ENCODE peak calls at places on chromosome 19, in four cellular contexts. One of them, this sample, is unnamed.

GRCh38 chr19:7705387-7706187 is 3.7 kb upstream of the FCER2 start:
- DNase-seq in heart left ventricle: peak; percentile 47
- DNase-seq in tibial nerve: peak; percentile 19
- DNase-seq in nephron progenitor cell: no peak
- DNase-seq in this sample: no peak

GRCh38 chr19:2113436-2114211 is 16.9 kb downstream of the IZUMO4 start:
- DNase-seq in tibial nerve: no peak
- DNase-seq in nephron progenitor cell: no peak
- DNase-seq in heart left ventricle: no peak
- DNase-seq in this sample: no peak

GRCh38 chr19:14405380-14405757 is 13.8 kb downstream of the DDX39A start:
- DNase-seq in nephron progenitor cell: no peak
- DNase-seq in heart left ventricle: no peak
- DNase-seq in tibial nerve: no peak
- DNase-seq in this sample: no peak

GRCh38 chr19:19406878-19407639 is 1.6 kb downstream of the GATAD2A start:
- DNase-seq in tibial nerve: no peak
- DNase-seq in heart left ventricle: no peak
- DNase-seq in nephron progenitor cell: no peak
- DNase-seq in this sample: peak; percentile 22

GRCh38 chr19:16778796-16779411 is 50.3 kb upstream of the SIN3B start:
- DNase-seq in heart left ventricle: peak; percentile 20
- DNase-seq in tibial nerve: no peak
- DNase-seq in nephron progenitor cell: peak; percentile 60
- DNase-seq in this sample: peak; percentile 65

GRCh38 chr19:49020931-49021895 is 2.9 kb downstream of the CGB3 start:
- DNase-seq in nephron progenitor cell: peak; percentile 26
- DNase-seq in heart left ventricle: no peak
- DNase-seq in tibial nerve: no peak
- DNase-seq in this sample: no peak

GRCh38 chr19:14120497-14120780 is 2.9 kb upstream of the PRKACA start:
- DNase-seq in nephron progenitor cell: no peak
- DNase-seq in tibial nerve: no peak
- DNase-seq in heart left ventricle: no peak
- DNase-seq in this sample: no peak

GRCh38 chr19:4456566-4456842 is 1.1 kb downstream of the UBXN6 start:
- DNase-seq in tibial nerve: no peak
- DNase-seq in nephron progenitor cell: peak; percentile 41
- DNase-seq in heart left ventricle: no peak
- DNase-seq in this sample: peak; percentile 44

GRCh38 chr19:13260883-13261653 is 110.9 kb downstream of the IER2 start:
- DNase-seq in tibial nerve: no peak
- DNase-seq in heart left ventricle: no peak
- DNase-seq in nephron progenitor cell: no peak
- DNase-seq in this sample: no peak

GRCh38 chr19:2613507-2614295 is 88.8 kb downstream of the GNG7 start:
- DNase-seq in nephron progenitor cell: peak; percentile 58
- DNase-seq in tibial nerve: no peak
- DNase-seq in heart left ventricle: no peak
- DNase-seq in this sample: peak; percentile 60

GRCh38 chr19:13888281-13888680 is 11.3 kb downstream of the NANOS3 start:
- DNase-seq in tibial nerve: no peak
- DNase-seq in heart left ventricle: no peak
- DNase-seq in nephron progenitor cell: no peak
- DNase-seq in this sample: no peak

GRCh38 chr19:55319786-55320185 is 5.4 kb downstream of the TMEM150B start:
- DNase-seq in nephron progenitor cell: peak; percentile 81
- DNase-seq in tibial nerve: no peak
- DNase-seq in heart left ventricle: no peak
- DNase-seq in this sample: peak; percentile 74

GRCh38 chr19:51610576-51610975 is 19.6 kb downstream of the SIGLEC5 start:
- DNase-seq in nephron progenitor cell: no peak
- DNase-seq in heart left ventricle: no peak
- DNase-seq in tibial nerve: no peak
- DNase-seq in this sample: no peak

GRCh38 chr19:38917921-38918491 is 6.0 kb upstream of the CCER2 start:
- DNase-seq in heart left ventricle: no peak
- DNase-seq in tibial nerve: no peak
- DNase-seq in nephron progenitor cell: no peak
- DNase-seq in this sample: peak; percentile 38
- TF ChIP-seq CTCF in heart left ventricle: no peak
- TF ChIP-seq CTCF in tibial nerve: no peak
- TF ChIP-seq CTCF in nephron progenitor cell: no peak
- TF ChIP-seq CTCF in this sample: no peak

GRCh38 chr19:11693505-11694499 is 44.9 kb downstream of the ZNF823 start:
- DNase-seq in tibial nerve: no peak
- DNase-seq in nephron progenitor cell: no peak
- DNase-seq in heart left ventricle: no peak
- DNase-seq in this sample: no peak
- TF ChIP-seq CTCF in tibial nerve: no peak
- TF ChIP-seq CTCF in nephron progenitor cell: no peak
- TF ChIP-seq CTCF in heart left ventricle: no peak
- TF ChIP-seq CTCF in this sample: no peak

GRCh38 chr19:45448887-45449299 is 18.9 kb upstream of the FOSB start:
- DNase-seq in nephron progenitor cell: no peak
- DNase-seq in tibial nerve: no peak
- DNase-seq in heart left ventricle: no peak
- DNase-seq in this sample: no peak
- TF ChIP-seq CTCF in nephron progenitor cell: no peak
- TF ChIP-seq CTCF in tibial nerve: no peak
- TF ChIP-seq CTCF in heart left ventricle: no peak
- TF ChIP-seq CTCF in this sample: no peak

GRCh38 chr19:28619842-28620429 is 593.0 kb downstream of the UQCRFS1 start:
- DNase-seq in nephron progenitor cell: no peak
- DNase-seq in heart left ventricle: no peak
- DNase-seq in tibial nerve: no peak
- DNase-seq in this sample: no peak
- TF ChIP-seq CTCF in nephron progenitor cell: no peak
- TF ChIP-seq CTCF in heart left ventricle: no peak
- TF ChIP-seq CTCF in tibial nerve: no peak
- TF ChIP-seq CTCF in this sample: no peak